ENCODE peak calls at places on chromosomes 13 and 19, in six cellular contexts. One of them, this sample, is unnamed.
A peak's percentile ranks its signal among the peaks of the same experiment; 100 is the strongest.

GRCh38 chr19:2560369-2560768 is 84.4 kb downstream of the GADD45B start:
- DNase-seq in heart left ventricle: no peak
- DNase-seq in psoas muscle: no peak
- DNase-seq in lung: no peak
- DNase-seq in tibial artery: no peak
- DNase-seq in thoracic aorta: no peak
- DNase-seq in this sample: peak; percentile 5

GRCh38 chr19:9735986-9736385 is 32.6 kb downstream of the ZNF846 start:
- DNase-seq in tibial artery: no peak
- DNase-seq in psoas muscle: no peak
- DNase-seq in thoracic aorta: no peak
- DNase-seq in heart left ventricle: no peak
- DNase-seq in lung: no peak
- DNase-seq in this sample: no peak

GRCh38 chr19:588758-589692 is 656 bp upstream of the HCN2 start:
- DNase-seq in lung: no peak
- DNase-seq in psoas muscle: no peak
- DNase-seq in thoracic aorta: no peak
- DNase-seq in tibial artery: no peak
- DNase-seq in heart left ventricle: no peak
- DNase-seq in this sample: no peak

GRCh38 chr13:59398127-59398526 is 765.6 kb downstream of the DIAPH3 start:
- DNase-seq in tibial artery: no peak
- DNase-seq in lung: no peak
- DNase-seq in heart left ventricle: peak; percentile 31
- DNase-seq in psoas muscle: no peak
- DNase-seq in thoracic aorta: no peak
- DNase-seq in this sample: no peak

GRCh38 chr13:74162135-74162534 is 27.9 kb upstream of the KLF12 start:
- DNase-seq in thoracic aorta: no peak
- DNase-seq in heart left ventricle: no peak
- DNase-seq in tibial artery: no peak
- DNase-seq in lung: no peak
- DNase-seq in psoas muscle: no peak
- DNase-seq in this sample: no peak

GRCh38 chr13:40786568-40786996 is 2.8 kb upstream of the SLC25A15 start:
- DNase-seq in psoas muscle: no peak
- DNase-seq in lung: no peak
- DNase-seq in thoracic aorta: no peak
- DNase-seq in tibial artery: no peak
- DNase-seq in heart left ventricle: no peak
- DNase-seq in this sample: no peak

GRCh38 chr13:24142886-24143285 is 17.6 kb upstream of the SPATA13 start:
- DNase-seq in heart left ventricle: no peak
- DNase-seq in tibial artery: no peak
- DNase-seq in lung: no peak
- DNase-seq in thoracic aorta: no peak
- DNase-seq in psoas muscle: no peak
- DNase-seq in this sample: no peak

GRCh38 chr19:39077323-39077722 is 6.8 kb upstream of the ACP7 start:
- DNase-seq in heart left ventricle: no peak
- DNase-seq in psoas muscle: no peak
- DNase-seq in lung: no peak
- DNase-seq in tibial artery: no peak
- DNase-seq in thoracic aorta: no peak
- DNase-seq in this sample: no peak

GRCh38 chr19:47019431-47020041 is at the start of gene NPAS1:
- DNase-seq in lung: no peak
- DNase-seq in tibial artery: no peak
- DNase-seq in psoas muscle: no peak
- DNase-seq in thoracic aorta: no peak
- DNase-seq in heart left ventricle: no peak
- DNase-seq in this sample: no peak

GRCh38 chr13:100392709-100393630 is 195.6 kb downstream of the GGACT start:
- DNase-seq in psoas muscle: peak; percentile 62
- DNase-seq in tibial artery: peak; percentile 86
- DNase-seq in thoracic aorta: peak; percentile 69
- DNase-seq in lung: peak; percentile 78
- DNase-seq in heart left ventricle: peak; percentile 64
- DNase-seq in this sample: peak; percentile 87

GRCh38 chr19:52086481-52086880 is 9.1 kb downstream of the ZNF841 start:
- DNase-seq in heart left ventricle: no peak
- DNase-seq in lung: no peak
- DNase-seq in tibial artery: no peak
- DNase-seq in thoracic aorta: no peak
- DNase-seq in psoas muscle: no peak
- DNase-seq in this sample: no peak

GRCh38 chr13:48222358-48223015 is 10.5 kb upstream of the ITM2B start:
- DNase-seq in lung: peak; percentile 34
- DNase-seq in thoracic aorta: no peak
- DNase-seq in tibial artery: peak; percentile 60
- DNase-seq in heart left ventricle: peak; percentile 25
- DNase-seq in psoas muscle: peak; percentile 67
- DNase-seq in this sample: no peak

GRCh38 chr19:46704379-46705076 is 12.4 kb downstream of the PRKD2 start:
- DNase-seq in psoas muscle: peak; percentile 87
- DNase-seq in heart left ventricle: peak; percentile 77
- DNase-seq in lung: peak; percentile 84
- DNase-seq in thoracic aorta: peak; percentile 35
- DNase-seq in tibial artery: peak; percentile 71
- DNase-seq in this sample: peak; percentile 69

GRCh38 chr13:52414963-52415362 is 9.0 kb upstream of the THSD1 start:
- DNase-seq in psoas muscle: no peak
- DNase-seq in tibial artery: no peak
- DNase-seq in thoracic aorta: no peak
- DNase-seq in lung: no peak
- DNase-seq in heart left ventricle: no peak
- DNase-seq in this sample: no peak

GRCh38 chr13:39036212-39036611 is 1.7 kb downstream of the PROSER1 start:
- DNase-seq in tibial artery: no peak
- DNase-seq in thoracic aorta: no peak
- DNase-seq in heart left ventricle: no peak
- DNase-seq in lung: no peak
- DNase-seq in psoas muscle: no peak
- DNase-seq in this sample: no peak

GRCh38 chr19:46745030-46745429 is 827 bp upstream of the FKRP start:
- DNase-seq in psoas muscle: no peak
- DNase-seq in heart left ventricle: no peak
- DNase-seq in lung: no peak
- DNase-seq in thoracic aorta: no peak
- DNase-seq in tibial artery: no peak
- DNase-seq in this sample: no peak

GRCh38 chr19:55692681-55693081 is 17.7 kb downstream of the EPN1 start:
- DNase-seq in heart left ventricle: no peak
- DNase-seq in lung: no peak
- DNase-seq in psoas muscle: peak; percentile 36
- DNase-seq in thoracic aorta: no peak
- DNase-seq in tibial artery: no peak
- DNase-seq in this sample: no peak

GRCh38 chr19:33348301-33349010 is 25.1 kb upstream of the CEBPG start:
- DNase-seq in thoracic aorta: no peak
- DNase-seq in heart left ventricle: no peak
- DNase-seq in tibial artery: peak; percentile 25
- DNase-seq in psoas muscle: no peak
- DNase-seq in lung: no peak
- DNase-seq in this sample: peak; percentile 56

GRCh38 chr13:104008571-104009435 is 942.6 kb upstream of the SLC10A2 start:
- DNase-seq in heart left ventricle: no peak
- DNase-seq in lung: no peak
- DNase-seq in psoas muscle: no peak
- DNase-seq in thoracic aorta: no peak
- DNase-seq in tibial artery: no peak
- DNase-seq in this sample: no peak

DNA sequence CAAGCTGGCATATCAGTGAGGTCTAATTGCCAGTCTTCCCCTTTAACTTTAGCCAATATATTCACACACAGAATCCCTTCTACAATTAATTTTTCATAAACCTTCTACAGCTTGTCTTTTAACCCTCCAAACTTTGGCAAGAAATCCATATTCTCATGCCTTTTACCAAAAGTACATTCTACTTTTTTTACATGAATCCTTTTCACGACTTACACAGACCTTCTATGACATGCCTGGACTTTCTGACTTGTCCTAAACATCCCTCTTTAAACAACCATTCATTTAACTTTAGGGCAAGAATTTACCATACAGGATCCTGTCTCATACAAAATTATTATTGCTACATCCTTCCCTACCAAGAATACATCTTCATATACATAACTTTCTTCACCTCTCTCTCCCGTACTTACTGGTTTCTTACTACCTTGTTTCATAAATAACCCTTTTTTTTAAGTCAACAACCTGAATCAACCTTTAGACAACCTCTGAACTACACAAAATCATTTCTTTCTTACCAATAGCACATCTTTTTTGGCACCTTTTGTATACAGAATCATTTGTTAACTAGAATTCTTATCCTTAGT is 23.5 kb downstream of the ZNF544 start:
- DNase-seq in heart left ventricle: no peak
- DNase-seq in tibial artery: no peak
- DNase-seq in lung: no peak
- DNase-seq in psoas muscle: no peak
- DNase-seq in thoracic aorta: no peak
- DNase-seq in this sample: no peak
- H3K36me3 ChIP-seq in heart left ventricle: peaks cover 61% of the 10 kb centered on the region
- H3K36me3 ChIP-seq in tibial artery: peaks cover 100% of the 10 kb centered on the region
- H3K36me3 ChIP-seq in lung: peaks cover 32% of the 10 kb centered on the region
- H3K36me3 ChIP-seq in psoas muscle: peaks cover 57% of the 10 kb centered on the region
- H3K36me3 ChIP-seq in thoracic aorta: peaks cover 88% of the 10 kb centered on the region
- H3K36me3 ChIP-seq in this sample: peaks cover 35% of the 10 kb centered on the region

DNA sequence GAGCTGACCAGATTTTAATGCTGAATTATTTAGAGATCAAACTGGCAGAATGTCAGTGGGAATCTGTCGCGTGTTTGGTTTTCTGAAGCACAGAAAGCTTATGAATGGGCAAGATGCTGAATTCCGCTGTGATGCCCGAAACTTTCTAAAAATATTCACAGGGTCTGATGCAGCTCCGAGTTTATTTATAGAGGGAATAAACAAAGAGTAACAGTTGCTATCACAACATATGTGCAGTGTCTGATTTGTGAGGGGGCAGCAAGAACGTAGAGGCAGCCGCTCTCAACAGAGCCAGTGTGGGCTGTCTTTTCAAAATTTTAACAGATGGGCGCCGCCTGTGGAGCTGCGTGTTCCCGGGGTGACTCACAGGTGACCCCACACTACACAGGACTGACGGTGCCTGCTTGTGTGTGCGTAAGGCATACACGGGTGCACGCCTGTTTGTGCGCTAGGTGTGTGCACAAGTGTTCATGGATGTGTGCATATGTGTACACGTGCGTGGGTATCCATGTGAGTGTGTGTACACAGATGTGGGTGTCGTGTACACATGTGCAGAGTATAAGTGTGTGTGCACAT is 92.8 kb upstream of the SOX1 start:
- DNase-seq in heart left ventricle: no peak
- DNase-seq in tibial artery: no peak
- DNase-seq in lung: no peak
- DNase-seq in psoas muscle: no peak
- DNase-seq in thoracic aorta: no peak
- DNase-seq in this sample: no peak
- H3K27ac ChIP-seq in heart left ventricle: no peak overlapping the region
- H3K27ac ChIP-seq in tibial artery: no peak overlapping the region
- H3K27ac ChIP-seq in lung: no peak overlapping the region
- H3K27ac ChIP-seq in psoas muscle: no peak overlapping the region
- H3K27ac ChIP-seq in thoracic aorta: no peak overlapping the region
- H3K27ac ChIP-seq in this sample: no peak overlapping the region

GRCh38 chr19:18895038-18895827 is 725 bp downstream of the CERS1 start:
- DNase-seq in heart left ventricle: peak; percentile 48
- DNase-seq in lung: no peak
- DNase-seq in psoas muscle: peak; percentile 85
- DNase-seq in thoracic aorta: no peak
- DNase-seq in tibial artery: peak; percentile 40
- DNase-seq in this sample: peak; percentile 75
- TF ChIP-seq CTCF in heart left ventricle: peak; percentile 23
- TF ChIP-seq CTCF in lung: no peak
- TF ChIP-seq CTCF in psoas muscle: peak; percentile 52
- TF ChIP-seq CTCF in thoracic aorta: no peak
- TF ChIP-seq CTCF in tibial artery: peak; percentile 7
- TF ChIP-seq CTCF in this sample: peak; percentile 36

DNA sequence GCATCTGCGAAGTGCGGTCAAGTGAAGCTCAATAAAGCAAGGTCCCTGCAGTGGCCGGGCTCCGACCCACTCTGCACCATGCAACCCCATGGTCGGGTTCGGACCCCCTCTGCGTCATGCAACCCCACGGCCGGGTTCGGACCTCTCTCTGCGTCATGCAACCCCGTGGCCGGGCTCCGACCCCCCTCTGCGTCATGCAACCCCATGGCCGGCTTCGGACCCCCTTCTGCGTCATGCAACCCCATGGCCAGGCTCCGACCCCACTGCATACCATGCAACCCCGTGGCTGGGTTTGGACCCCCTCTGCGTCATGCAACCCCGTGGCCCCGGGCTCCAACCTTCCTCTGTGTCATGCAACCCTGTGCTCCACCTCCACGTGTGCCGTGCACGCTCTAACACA is 43.8 kb downstream of the CARS2 start:
- DNase-seq in psoas muscle: no peak
- DNase-seq in heart left ventricle: no peak
- DNase-seq in thoracic aorta: no peak
- DNase-seq in tibial artery: no peak
- DNase-seq in lung: no peak
- DNase-seq in this sample: no peak
- H3K36me3 ChIP-seq in psoas muscle: peaks cover 4% of the 10 kb centered on the region
- H3K36me3 ChIP-seq in heart left ventricle: peaks cover 30% of the 10 kb centered on the region
- H3K36me3 ChIP-seq in thoracic aorta: peaks cover 49% of the 10 kb centered on the region
- H3K36me3 ChIP-seq in tibial artery: peaks cover 73% of the 10 kb centered on the region
- H3K36me3 ChIP-seq in lung: peaks cover 30% of the 10 kb centered on the region
- H3K36me3 ChIP-seq in this sample: no peaks in the 10 kb centered on the region

DNA sequence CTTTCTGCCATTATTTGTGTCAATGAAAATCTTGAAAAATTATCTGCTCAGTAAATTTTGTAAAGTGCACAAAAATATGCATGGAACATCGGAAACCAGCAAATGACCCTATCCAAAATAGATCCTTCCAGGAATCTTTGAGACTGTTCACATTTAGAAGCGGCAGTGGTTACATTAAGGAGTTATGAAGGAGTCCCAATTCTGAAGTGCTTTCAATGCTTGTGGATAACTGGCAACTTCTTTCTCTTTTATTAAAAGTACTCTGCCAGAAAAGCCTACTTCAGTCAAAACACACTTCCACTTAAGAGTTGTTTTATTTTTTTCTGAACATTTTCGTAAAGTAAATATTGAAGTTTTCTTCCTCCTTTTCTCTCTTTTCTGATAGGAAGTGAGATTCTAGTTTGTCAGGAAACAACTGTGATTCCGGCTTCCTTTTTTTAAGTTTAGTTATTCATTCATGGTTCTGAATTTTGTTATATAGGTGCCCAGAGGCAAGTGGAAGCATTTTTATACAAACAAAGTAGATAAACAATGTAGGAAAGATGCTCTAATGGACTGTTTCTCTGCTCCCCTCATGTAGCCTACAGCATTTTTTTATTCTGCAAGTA is 83.5 kb downstream of the PCDH9 start:
- DNase-seq in tibial artery: no peak
- DNase-seq in thoracic aorta: no peak
- DNase-seq in psoas muscle: no peak
- DNase-seq in heart left ventricle: no peak
- DNase-seq in lung: no peak
- DNase-seq in this sample: no peak
- H3K27ac ChIP-seq in tibial artery: no peak overlapping the region
- H3K27ac ChIP-seq in thoracic aorta: no peak overlapping the region
- H3K27ac ChIP-seq in psoas muscle: no peak overlapping the region
- H3K27ac ChIP-seq in heart left ventricle: peak overlapping the region; percentile 69
- H3K27ac ChIP-seq in lung: no peak overlapping the region
- H3K27ac ChIP-seq in this sample: peak overlapping the region; percentile 9

GRCh38 chr13:56975647-56976046 is 165.1 kb upstream of the PRR20A start:
- DNase-seq in lung: no peak
- DNase-seq in psoas muscle: peak; percentile 26
- DNase-seq in thoracic aorta: no peak
- DNase-seq in heart left ventricle: no peak
- DNase-seq in tibial artery: no peak
- DNase-seq in this sample: no peak
- TF ChIP-seq CTCF in lung: no peak
- TF ChIP-seq CTCF in psoas muscle: no peak
- TF ChIP-seq CTCF in thoracic aorta: no peak
- TF ChIP-seq CTCF in heart left ventricle: no peak
- TF ChIP-seq CTCF in tibial artery: no peak
- TF ChIP-seq CTCF in this sample: no peak

This sample was measured in adrenal gland.